ENCODE peak calls at places on chromosome 21, in eight cellular contexts. O is GM23248, P is IMR-90, L is adrenal gland, E is fibroblast of lung, K is lung, D is hepatocyte, B is psoas muscle. Y is an unnamed sample.

GRCh38 chr21:35291034-35291433 is 241.9 kb upstream of the RUNX1 start:
- DNase-seq in D (no peak), O (no peak), P (no peak), K (no peak), L (no peak), B (no peak), E (no peak), Y (no peak)

GRCh38 chr21:28771790-28772501 is 220.7 kb downstream of the LTN1 start:
- DNase-seq in O (peak; percentile 85), B (no peak), D (peak; percentile 59), E (peak; percentile 96), P (peak; percentile 91), L (no peak), K (no peak), Y (no peak)

GRCh38 chr21:39885119-39885848 is 18.0 kb downstream of the PCP4 start:
- DNase-seq in D (no peak), O (no peak), E (no peak), P (no peak), L (peak; percentile 22), K (no peak), B (no peak), Y (no peak)

GRCh38 chr21:39630191-39630591 is 17.5 kb downstream of the B3GALT5 start:
- DNase-seq in L (no peak), D (no peak), E (peak; percentile 44), B (no peak), K (no peak), P (peak; percentile 25), O (peak; percentile 28), Y (no peak)

GRCh38 chr21:26686278-26686677 is 113.2 kb upstream of the CYYR1 start:
- DNase-seq in B (no peak), O (peak; percentile 37), K (no peak), D (no peak), E (peak; percentile 21), L (peak; percentile 25), P (peak; percentile 44), Y (peak; percentile 18)

GRCh38 chr21:22965455-22966125 is 1967.4 kb downstream of the NCAM2 start:
- DNase-seq in P (no peak), D (no peak), K (no peak), E (no peak), L (no peak), B (no peak), O (no peak), Y (no peak)

GRCh38 chr21:32918467-32919140 is 107.1 kb upstream of the OLIG2 start:
- DNase-seq in D (no peak), K (no peak), L (no peak), P (no peak), O (no peak), E (no peak), B (no peak), Y (no peak)

GRCh38 chr21:25806053-25806452 is 71.3 kb downstream of the GABPA start:
- DNase-seq in K (no peak), E (no peak), O (no peak), L (no peak), B (no peak), D (no peak), P (no peak), Y (no peak)

GRCh38 chr21:18959817-18960216 is 556.2 kb upstream of the TMPRSS15 start:
- DNase-seq in L (no peak), O (no peak), D (no peak), K (no peak), E (no peak), B (no peak), P (no peak), Y (no peak)

GRCh38 chr21:34814529-34814951 is 145.7 kb downstream of the CLIC6 start:
- DNase-seq in K (no peak), P (no peak), B (no peak), D (no peak), O (no peak), L (no peak), E (no peak), Y (no peak)

GRCh38 chr21:28537371-28538079 is 455.2 kb downstream of the LTN1 start:
- DNase-seq in L (no peak), P (peak; percentile 100), K (no peak), E (peak; percentile 98), B (no peak), D (no peak), O (peak; percentile 93), Y (no peak)

GRCh38 chr21:34881421-34881820 is 167.7 kb downstream of the RUNX1 start:
- DNase-seq in D (no peak), E (peak; percentile 66), K (no peak), B (no peak), L (no peak), O (peak; percentile 65), P (peak; percentile 84), Y (no peak)

GRCh38 chr21:25300632-25301031 is 306.6 kb downstream of the MRPL39 start:
- DNase-seq in E (no peak), D (no peak), K (no peak), L (no peak), P (no peak), B (no peak), O (no peak), Y (no peak)

GRCh38 chr21:24224411-24224810 is 1382.9 kb downstream of the MRPL39 start:
- DNase-seq in O (no peak), P (no peak), B (no peak), K (peak; percentile 65), L (no peak), D (no peak), E (no peak), Y (no peak)

GRCh38 chr21:15604424-15604823 is 125.4 kb upstream of the USP25 start:
- DNase-seq in L (no peak), K (peak; percentile 55), D (no peak), B (no peak), P (peak; percentile 32), E (peak; percentile 68), O (peak; percentile 53), Y (no peak)

GRCh38 chr21:38797470-38797869 is 8.3 kb upstream of the ETS2 start:
- DNase-seq in O (peak; percentile 37), E (no peak), D (peak; percentile 87), K (no peak), P (no peak), L (no peak), B (no peak), Y (peak; percentile 96)

GRCh38 chr21:17527240-17527639 is 14.4 kb downstream of the CXADR start:
- DNase-seq in O (peak; percentile 33), K (no peak), P (peak; percentile 41), L (peak; percentile 40), E (peak; percentile 67), D (peak; percentile 43), B (no peak), Y (peak; percentile 41)

GRCh38 chr21:36721817-36722216 is 22.9 kb downstream of the SIM2 start:
- DNase-seq in K (no peak), P (no peak), L (no peak), E (no peak), B (no peak), O (no peak), D (no peak), Y (no peak)

GRCh38 chr21:15301014-15301413 is 236.2 kb upstream of the NRIP1 start:
- DNase-seq in D (no peak), E (no peak), B (no peak), K (no peak), L (no peak), P (no peak), O (peak; percentile 10), Y (no peak)

GRCh38 chr21:43829575-43830119 is 35.4 kb upstream of the AGPAT3 start:
- DNase-seq in K (no peak), D (no peak), L (no peak), E (no peak), O (no peak), B (no peak), P (no peak), Y (no peak)
- H3K27ac ChIP-seq in K (no peak overlapping the region), D (no peak overlapping the region), L (no peak overlapping the region), E (no peak overlapping the region), O (no peak overlapping the region), B (no peak overlapping the region), P (no peak overlapping the region), Y (no peak overlapping the region)

GRCh38 chr21:31909772-31910470 is 37.1 kb downstream of the HUNK start:
- DNase-seq in K (no peak), O (no peak), P (no peak), E (no peak), B (no peak), L (no peak), D (no peak), Y (no peak)

GRCh38 chr21:31911138-31911907 is 38.5 kb downstream of the HUNK start:
- DNase-seq in B (no peak), E (no peak), L (no peak), D (peak; percentile 39), K (no peak), O (peak; percentile 98), P (peak; percentile 86), Y (no peak)

GRCh38 chr21:31908106-31909031 is 35.5 kb downstream of the HUNK start:
- DNase-seq in K (peak; percentile 41), B (no peak), L (no peak), O (peak; percentile 73), P (peak; percentile 84), D (peak; percentile 44), E (no peak), Y (peak; percentile 16)

GRCh38 chr21:31905444-31906400 is 32.9 kb downstream of the HUNK start:
- DNase-seq in O (no peak), B (no peak), P (peak; percentile 38), K (no peak), D (no peak), L (no peak), E (no peak), Y (no peak)

GRCh38 chr21:31909153-31909771 is 36.4 kb downstream of the HUNK start:
- DNase-seq in O (peak; percentile 30), P (peak; percentile 17), D (peak; percentile 41), E (no peak), K (no peak), B (no peak), L (no peak), Y (no peak)
- H3K4me3 ChIP-seq in O (no peak overlapping the region), P (no peak overlapping the region), D (no peak overlapping the region), E (no peak overlapping the region), K (no peak overlapping the region), B (no peak overlapping the region), L (no peak overlapping the region), Y (no peak overlapping the region)

GRCh38 chr21:42066521-42066920 is 4.6 kb upstream of the UMODL1 start:
- DNase-seq in L (no peak), E (no peak), P (no peak), K (no peak), B (no peak), D (no peak), O (no peak), Y (no peak)
- H3K27me3 ChIP-seq in L (no peaks in the 10 kb centered on the region), E (peaks cover 23% of the 10 kb centered on the region), P (peaks cover 17% of the 10 kb centered on the region), K (no peaks in the 10 kb centered on the region), B (peaks cover 34% of the 10 kb centered on the region), D (no peaks in the 10 kb centered on the region), O (peaks cover 4% of the 10 kb centered on the region), Y (no peaks in the 10 kb centered on the region)

DNA sequence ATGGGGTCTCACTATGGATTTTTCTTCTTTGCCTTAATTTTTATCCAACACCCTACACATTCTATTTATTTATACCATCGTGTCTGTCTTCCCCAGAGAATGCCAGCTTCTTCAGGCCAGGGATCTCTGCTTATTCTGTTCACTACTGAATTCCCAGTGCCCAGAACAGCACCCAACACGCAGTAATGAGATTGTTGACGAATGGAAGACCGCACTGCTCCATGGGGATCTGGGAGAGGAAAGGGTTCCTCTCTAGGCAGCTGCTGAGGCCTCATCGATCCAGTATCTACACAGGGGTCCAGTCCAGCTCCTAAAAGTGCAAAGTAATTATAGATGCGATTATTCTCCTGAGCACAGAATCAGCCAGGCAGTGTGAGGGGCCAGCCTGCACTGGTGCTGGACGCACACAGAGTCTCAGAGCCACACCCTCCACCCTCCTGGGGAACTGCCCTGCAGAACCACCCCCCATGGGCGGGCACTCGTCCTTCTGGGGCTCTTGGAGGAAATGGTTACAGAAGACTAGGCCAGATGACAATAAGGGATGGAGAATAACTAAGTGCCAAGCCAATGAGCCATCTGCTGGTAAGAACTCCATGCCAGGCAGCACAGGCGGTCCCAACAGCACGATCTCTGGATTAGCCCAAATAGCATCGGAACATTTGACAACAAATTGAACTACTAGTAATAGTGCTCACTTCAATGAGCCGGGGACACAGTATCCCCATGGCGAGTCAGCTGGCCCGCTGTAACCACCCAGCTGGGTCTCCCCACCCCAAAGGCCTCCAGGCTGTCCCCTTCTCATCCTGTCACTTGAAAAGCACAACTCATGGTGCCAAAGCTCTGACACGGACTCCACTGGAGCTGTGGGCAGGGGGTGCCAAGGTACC is 1.7 kb upstream of the PDE9A start:
- DNase-seq in L (no peak), B (peak; percentile 52), K (no peak), O (no peak), D (no peak), E (no peak), P (no peak), Y (peak; percentile 50)
- H3K27ac ChIP-seq in L (no peak overlapping the region), B (no peak overlapping the region), K (no peak overlapping the region), O (no peak overlapping the region), D (no peak overlapping the region), E (no peak overlapping the region), P (no peak overlapping the region), Y (no peak overlapping the region)

Y was measured in small intestine.